ENCODE peak calls at places on chromosomes 4 and X, in eight cellular contexts. J is heart right ventricle, V is IMR-90, Z is heart left ventricle, P is mammary epithelial cell, C is dorsolateral prefrontal cortex, I is small intestine, R is fibroblast of lung. F is an unnamed sample.

GRCh38 chr4:31467781-31468180 is 747.6 kb downstream of the PCDH7 start:
- DNase-seq in J (no peak), V (no peak), Z (no peak), P (peak), C (no peak), I (no peak), R (peak), F (no peak)

GRCh38 chr4:89657931-89658700 is 178.8 kb downstream of the SNCA start:
- DNase-seq in J (no peak), V (peak), Z (no peak), P (no peak), C (no peak), I (no peak), R (peak), F (no peak)

GRCh38 chrX:118216488-118216887 is 99.9 kb upstream of the KLHL13 start:
- DNase-seq in J (no peak), V (no peak), Z (no peak), P (no peak), C (no peak), I (peak), R (no peak), F (no peak)

GRCh38 chr4:103067841-103068547 is 8.6 kb downstream of the SLC9B2 start:
- DNase-seq in J (no peak), V (peak), Z (no peak), P (peak), C (no peak), I (no peak), R (peak), F (no peak)

GRCh38 chr4:3488791-3489190 is 25.7 kb downstream of the DOK7 start:
- DNase-seq in J (no peak), V (no peak), Z (no peak), P (no peak), C (no peak), I (no peak), R (no peak), F (no peak)

GRCh38 chrX:29903365-29903764 is 312.0 kb upstream of the MAGEB2 start:
- DNase-seq in J (no peak), V (peak), Z (no peak), P (no peak), C (no peak), I (no peak), R (peak), F (no peak)

GRCh38 chr4:27006247-27006603 is 145.6 kb downstream of the STIM2 start:
- DNase-seq in J (no peak), V (peak), Z (no peak), P (no peak), C (no peak), I (no peak), R (peak), F (no peak)

GRCh38 chr4:7320413-7320812 is 114.3 kb downstream of the PSAPL1 start:
- DNase-seq in J (no peak), V (no peak), Z (no peak), P (no peak), C (no peak), I (no peak), R (no peak), F (no peak)

GRCh38 chrX:154417157-154417556 is 5.8 kb downstream of the TAFAZZIN start:
- DNase-seq in J (no peak), V (no peak), Z (no peak), P (no peak), C (no peak), I (no peak), R (no peak), F (no peak)

GRCh38 chr4:102447413-102447812 is 53.7 kb upstream of the NFKB1 start:
- DNase-seq in J (no peak), V (no peak), Z (no peak), P (no peak), C (no peak), I (no peak), R (no peak), F (no peak)

GRCh38 chr4:152512483-152512882 is 23.4 kb downstream of the FBXW7 start:
- DNase-seq in J (peak), V (no peak), Z (no peak), P (no peak), C (no peak), I (no peak), R (no peak), F (no peak)

GRCh38 chr4:32128549-32128948 is 1408.4 kb downstream of the PCDH7 start:
- DNase-seq in J (no peak), V (no peak), Z (no peak), P (no peak), C (no peak), I (no peak), R (no peak), F (no peak)

GRCh38 chr4:69951602-69952001 is 13.9 kb downstream of the CSN2 start:
- DNase-seq in J (no peak), V (no peak), Z (no peak), P (no peak), C (no peak), I (no peak), R (peak), F (no peak)

GRCh38 chrX:10447577-10448214 is 172.7 kb downstream of the MID1 start:
- DNase-seq in J (no peak), V (peak), Z (no peak), P (peak), C (no peak), I (no peak), R (peak), F (no peak)

GRCh38 chrX:120462370-120462769 is 6.7 kb downstream of the LAMP2 start:
- DNase-seq in J (no peak), V (no peak), Z (no peak), P (no peak), C (no peak), I (no peak), R (no peak), F (no peak)

GRCh38 chr4:95547708-95548471 is 883 bp downstream of the UNC5C start:
- DNase-seq in J (peak), V (no peak), Z (peak), P (peak), C (peak), I (no peak), R (peak), F (peak)

GRCh38 chr4:1049591-1049905 is 38.1 kb downstream of the FGFRL1 start:
- DNase-seq in J (no peak), V (no peak), Z (peak), P (no peak), C (no peak), I (no peak), R (no peak), F (no peak)

GRCh38 chrX:39688576-39689373 is 409.0 kb downstream of the BCOR start:
- DNase-seq in J (peak), V (peak), Z (peak), P (peak), C (peak), I (peak), R (peak), F (peak)

GRCh38 chrX:69309074-69309792 is 144.0 kb upstream of the PJA1 start:
- DNase-seq in J (no peak), V (no peak), Z (no peak), P (no peak), C (no peak), I (no peak), R (no peak), F (no peak)

GRCh38 chr4:173076903-173077629 is 91.5 kb upstream of the GALNT7 start:
- DNase-seq in J (no peak), V (peak), Z (no peak), P (peak), C (no peak), I (no peak), R (peak), F (no peak)

GRCh38 chrX:10164879-10165278 is 8.1 kb downstream of the CLCN4 start:
- DNase-seq in J (no peak), V (no peak), Z (no peak), P (no peak), C (no peak), I (no peak), R (no peak), F (no peak)

GRCh38 chrX:19034025-19034424 is 50.1 kb upstream of the PHKA2 start:
- DNase-seq in J (no peak), V (no peak), Z (no peak), P (peak), C (no peak), I (no peak), R (no peak), F (no peak)

GRCh38 chr4:172830295-172830764 is 338.3 kb upstream of the GALNT7 start:
- DNase-seq in J (no peak), V (peak), Z (no peak), P (no peak), C (no peak), I (peak), R (no peak), F (no peak)

GRCh38 chr4:48334900-48335384 is 6.4 kb upstream of the SLAIN2 start:
- DNase-seq in J (no peak), V (no peak), Z (no peak), P (no peak), C (no peak), I (no peak), R (peak), F (no peak)

GRCh38 chrX:120664081-120664480 is 34.2 kb upstream of the C1GALT1C1 start:
- DNase-seq in J (no peak), V (peak), Z (no peak), P (peak), C (no peak), I (peak), R (peak), F (no peak)

GRCh38 chrX:71871367-71871766 is 39.3 kb upstream of the NHSL2 start:
- DNase-seq in J (no peak), V (peak), Z (no peak), P (peak), C (no peak), I (no peak), R (peak), F (no peak)

GRCh38 chrX:144327515-144327914 is 443.6 kb downstream of the UBE2NL start:
- DNase-seq in J (no peak), V (no peak), Z (no peak), P (peak), C (no peak), I (no peak), R (no peak), F (no peak)

GRCh38 chr4:168648929-168649328 is 152.1 kb downstream of the PALLD start:
- DNase-seq in J (no peak), V (peak), Z (no peak), P (peak), C (no peak), I (no peak), R (peak), F (no peak)

GRCh38 chr4:80183196-80184052 is 13.9 kb upstream of the PRDM8 start:
- DNase-seq in J (peak), V (no peak), Z (no peak), P (no peak), C (no peak), I (no peak), R (peak), F (no peak)
- H3K27ac ChIP-seq in J (peak), V (peak), Z (peak), P (peak), C (no peak), I (no peak), R (peak), F (no peak)

GRCh38 chr4:186725422-186726149 is 1.9 kb upstream of the FAT1 start:
- DNase-seq in J (peak), V (peak), Z (peak), P (peak), C (peak), I (peak), R (peak), F (peak)
- H3K27ac ChIP-seq in J (peak), V (peak), Z (peak), P (peak), C (no peak), I (peak), R (peak), F (peak)

DNA sequence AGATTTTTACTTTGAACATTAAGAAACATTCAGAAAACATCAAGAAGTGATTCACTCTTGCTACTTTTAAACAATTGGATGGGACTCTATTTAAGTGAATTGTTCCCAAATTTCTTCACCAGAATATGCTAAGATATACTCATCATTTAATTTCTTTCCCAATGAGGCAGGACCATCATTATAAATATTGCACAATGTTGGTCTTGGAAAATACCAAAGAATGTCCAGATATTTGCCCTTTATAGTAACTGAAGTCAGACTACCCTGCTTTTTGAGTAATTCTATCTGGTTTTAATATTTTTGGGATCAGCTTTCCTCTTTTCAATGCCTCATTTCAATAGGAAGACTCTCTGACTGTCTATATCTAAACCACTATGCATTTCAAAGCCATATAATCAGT is 129.4 kb upstream of the TENM3 start:
- DNase-seq in J (no peak), V (peak), Z (no peak), P (no peak), C (no peak), I (no peak), R (no peak), F (no peak)
- H3K27ac ChIP-seq in J (no peak), V (no peak), Z (no peak), P (no peak), C (no peak), I (no peak), R (no peak), F (no peak)

GRCh38 chr4:38759077-38759789 is 23.6 kb downstream of the TLR10 start:
- DNase-seq in J (peak), V (peak), Z (peak), P (peak), C (peak), I (peak), R (peak), F (peak)

GRCh38 chr4:38757945-38758344 is 24.8 kb downstream of the TLR10 start:
- DNase-seq in J (no peak), V (no peak), Z (no peak), P (no peak), C (no peak), I (peak), R (no peak), F (no peak)

GRCh38 chr4:38762560-38762959 is 20.2 kb downstream of the TLR10 start:
- DNase-seq in J (no peak), V (no peak), Z (no peak), P (no peak), C (no peak), I (no peak), R (no peak), F (no peak)

GRCh38 chr4:38759790-38760122 is 23.0 kb downstream of the TLR10 start:
- DNase-seq in J (no peak), V (no peak), Z (no peak), P (no peak), C (no peak), I (no peak), R (no peak), F (no peak)

GRCh38 chr4:38760915-38761314 is 21.9 kb downstream of the TLR10 start:
- DNase-seq in J (no peak), V (no peak), Z (no peak), P (no peak), C (no peak), I (no peak), R (no peak), F (no peak)
- H3K27ac ChIP-seq in J (no peak), V (no peak), Z (no peak), P (no peak), C (no peak), I (no peak), R (no peak), F (no peak)

GRCh38 chr4:10960386-10960785 is 275.8 kb upstream of the CLNK start:
- DNase-seq in J (no peak), V (no peak), Z (no peak), P (no peak), C (no peak), I (no peak), R (no peak), F (no peak)

GRCh38 chr4:10963958-10964705 is 279.6 kb upstream of the CLNK start:
- DNase-seq in J (no peak), V (no peak), Z (no peak), P (no peak), C (no peak), I (no peak), R (no peak), F (no peak)

GRCh38 chr4:10962246-10962645 is 277.7 kb upstream of the CLNK start:
- DNase-seq in J (no peak), V (no peak), Z (no peak), P (no peak), C (no peak), I (no peak), R (no peak), F (no peak)

GRCh38 chr4:10958226-10958856 is 273.8 kb upstream of the CLNK start:
- DNase-seq in J (no peak), V (no peak), Z (no peak), P (no peak), C (no peak), I (no peak), R (no peak), F (no peak)
- H3K27ac ChIP-seq in J (no peak), V (no peak), Z (no peak), P (no peak), C (no peak), I (no peak), R (no peak), F (no peak)

GRCh38 chrX:2715066-2715600 is 24.0 kb downstream of the CD99 start:
- DNase-seq in J (no peak), V (no peak), Z (no peak), P (no peak), C (no peak), I (no peak), R (no peak), F (no peak)
- H3K27ac ChIP-seq in J (no peak), V (no peak), Z (no peak), P (no peak), C (no peak), I (no peak), R (no peak), F (no peak)

F was measured in caudate nucleus.